ENCODE peak calls at places on chromosomes 3 and 15, in five cellular contexts. T is activated CD4-positive, alpha-beta T cell treated with anti-CD3 and anti-CD28 coated beads for 36 hours; R is MV-4-11; F is stimulated activated CD4-positive, alpha-beta T cell treated with anti-CD3 and anti-CD28 coated beads, Interleukin-2, amount 100 ng/mL, for 48 hours; H is left ventricle myocardium inferior. O is an unnamed sample.

GRCh38 chr3:73653877-73654276 is 29.1 kb upstream of the PDZRN3 start:
- DNase-seq in R (no peak), H (no peak), T (no peak), F (no peak), O (no peak)

GRCh38 chr3:69009559-69010410 is 3.7 kb downstream of the EOGT start:
- DNase-seq in H (no peak), T (no peak), R (no peak), F (no peak), O (no peak)

GRCh38 chr15:65328506-65329297 is 24.2 kb downstream of the RNU5B-1 start:
- DNase-seq in H (no peak), R (no peak), F (no peak), T (no peak), O (no peak)

GRCh38 chr3:108125550-108126071 is 34.8 kb upstream of the CD47 start:
- DNase-seq in R (no peak), H (no peak), F (peak), T (peak), O (peak)

GRCh38 chr3:123076496-123077418 is 9.9 kb downstream of the PDIA5 start:
- DNase-seq in F (no peak), R (no peak), T (no peak), H (peak), O (peak)

GRCh38 chr3:4548769-4549168 is 55.6 kb downstream of the ITPR1 start:
- DNase-seq in T (no peak), R (no peak), F (no peak), H (no peak), O (no peak)

GRCh38 chr3:183274609-183275008 is 21.6 kb downstream of the B3GNT5 start:
- DNase-seq in T (no peak), F (no peak), H (no peak), R (peak), O (no peak)

GRCh38 chr15:35698978-35699377 is 153.0 kb upstream of the DPH6 start:
- DNase-seq in R (no peak), F (no peak), T (no peak), H (no peak), O (no peak)

GRCh38 chr15:83732770-83733169 is 78.8 kb downstream of the ADAMTSL3 start:
- DNase-seq in H (no peak), T (no peak), F (no peak), R (no peak), O (no peak)

GRCh38 chr15:88918738-88919137 is 5.6 kb upstream of the MFGE8 start:
- DNase-seq in F (no peak), R (peak), H (peak), T (peak), O (no peak)

GRCh38 chr15:70833897-70834765 is 19.8 kb downstream of the LARP6 start:
- DNase-seq in F (no peak), H (no peak), R (peak), T (no peak), O (no peak)

GRCh38 chr3:99473321-99473751 is 165.1 kb upstream of the COL8A1 start:
- DNase-seq in H (no peak), F (no peak), R (no peak), T (no peak), O (no peak)

GRCh38 chr3:195070321-195070720 is 200.6 kb downstream of the XXYLT1 start:
- DNase-seq in H (no peak), T (no peak), F (no peak), R (no peak), O (no peak)

GRCh38 chr15:89206908-89207331 is 14.5 kb downstream of the RLBP1 start:
- DNase-seq in R (peak), F (peak), T (peak), H (peak), O (peak)

GRCh38 chr3:69547457-69548014 is 161.6 kb upstream of the FRMD4B start:
- DNase-seq in H (no peak), F (no peak), R (no peak), T (no peak), O (no peak)

GRCh38 chr15:56837281-56837680 is 81.2 kb upstream of the TCF12 start:
- DNase-seq in T (no peak), H (no peak), F (no peak), R (no peak), O (no peak)

GRCh38 chr3:145963111-145963510 is 197.9 kb downstream of the PLOD2 start:
- DNase-seq in R (no peak), H (no peak), F (no peak), T (no peak), O (no peak)

GRCh38 chr3:48419597-48419996 is 10.3 kb downstream of the PLXNB1 start:
- DNase-seq in R (no peak), F (no peak), H (no peak), T (no peak), O (peak)

GRCh38 chr15:64455951-64456350 is 4.4 kb upstream of the ZNF609 start:
- DNase-seq in H (no peak), T (no peak), F (no peak), R (peak), O (no peak)

GRCh38 chr3:33758278-33758677 is 40.2 kb upstream of the PDCD6IP start:
- DNase-seq in F (no peak), H (no peak), T (no peak), R (no peak), O (no peak)

GRCh38 chr3:173135059-173135458 is 6.0 kb downstream of the SPATA16 start:
- DNase-seq in T (no peak), F (no peak), R (no peak), H (no peak), O (no peak)

GRCh38 chr15:35173444-35174118 is 88.5 kb upstream of the NANOGP8 start:
- DNase-seq in H (no peak), R (no peak), F (no peak), T (no peak), O (no peak)

GRCh38 chr3:107263269-107264021 is 113.8 kb upstream of the CCDC54 start:
- DNase-seq in F (no peak), H (no peak), T (no peak), R (no peak), O (peak)

GRCh38 chr3:134609821-134610454 is 40.9 kb downstream of the KY start:
- DNase-seq in H (no peak), F (no peak), T (no peak), R (no peak), O (no peak)

GRCh38 chr3:150876866-150877265 is 28.4 kb downstream of the MINDY4B start:
- DNase-seq in H (no peak), F (no peak), T (no peak), R (no peak), O (no peak)

GRCh38 chr15:38702178-38702912 is 137.7 kb upstream of the RASGRP1 start:
- DNase-seq in R (no peak), H (no peak), F (no peak), T (no peak), O (no peak)

GRCh38 chr3:191415566-191415965 is 45.4 kb upstream of the PYDC2 start:
- DNase-seq in T (no peak), R (no peak), F (no peak), H (no peak), O (no peak)

GRCh38 chr3:51975857-51976549 is 1.1 kb downstream of the ABHD14A start:
- DNase-seq in F (no peak), T (peak), R (peak), H (peak), O (peak)

GRCh38 chr15:83654379-83655236 is 685 bp downstream of the ADAMTSL3 start:
- DNase-seq in T (no peak), R (no peak), H (peak), F (no peak), O (peak)

GRCh38 chr3:53800041-53800440 is 46.2 kb downstream of the CHDH start:
- DNase-seq in R (no peak), T (no peak), F (no peak), H (no peak), O (no peak)

GRCh38 chr3:38117748-38118420 is 19.0 kb downstream of the ACAA1 start:
- DNase-seq in T (peak), R (peak), H (peak), F (peak), O (peak)

GRCh38 chr3:127222163-127222562 is 29.2 kb downstream of the PRR23E start:
- DNase-seq in R (no peak), F (no peak), T (no peak), H (no peak), O (no peak)

GRCh38 chr3:53320697-53321096 is 26.6 kb downstream of the DCP1A start:
- DNase-seq in F (no peak), H (no peak), T (no peak), R (peak), O (no peak)

GRCh38 chr15:34855397-34855796 is 60.0 kb upstream of the ACTC1 start:
- DNase-seq in H (no peak), R (peak), F (no peak), T (no peak), O (no peak)

GRCh38 chr3:194379231-194379630 is 9.7 kb upstream of the LRRC15 start:
- DNase-seq in T (no peak), R (no peak), H (no peak), F (no peak), O (no peak)

GRCh38 chr3:75906555-75907112 is 121.3 kb upstream of the ZNF717 start:
- DNase-seq in T (peak), R (no peak), H (no peak), F (no peak), O (peak)